ENCODE peak calls at places on chromosomes 7 and 10, in seven cellular contexts. P, U, X, V, R, H and S are unnamed samples. For H3K27me3, the result is how much of the 10 kb centered on the place peaks cover.

GRCh38 chr10:103894454-103894853 is 23.5 kb downstream of the STN1 start:
- DNase-seq in P (no peak), U (no peak), X (peak), V (no peak), R (peak), H (no peak), S (no peak)

GRCh38 chr10:51706225-51706624 is 6.8 kb upstream of the CSTF2T start:
- DNase-seq in P (peak), U (peak), X (peak), V (no peak), R (peak), H (peak), S (no peak)

GRCh38 chr7:132536646-132537395 is 39.4 kb downstream of the PLXNA4 start:
- DNase-seq in P (no peak), U (no peak), X (peak), V (no peak), R (peak), H (no peak), S (no peak)

GRCh38 chr10:119283387-119283786 is 76.0 kb downstream of the GRK5 start:
- DNase-seq in P (no peak), U (no peak), X (no peak), V (peak), R (no peak), H (no peak), S (no peak)

GRCh38 chr10:101244321-101245050 is 15.2 kb upstream of the LBX1 start:
- DNase-seq in P (peak), U (no peak), X (peak), V (no peak), R (peak), H (no peak), S (no peak)

GRCh38 chr7:142153400-142153799 is 41.9 kb downstream of the MGAM2 start:
- DNase-seq in P (no peak), U (no peak), X (no peak), V (no peak), R (peak), H (no peak), S (no peak)

GRCh38 chr7:41881313-41882130 is 178.6 kb upstream of the INHBA start:
- DNase-seq in P (no peak), U (no peak), X (peak), V (peak), R (no peak), H (no peak), S (no peak)

GRCh38 chr7:90894122-90894521 is 298.0 kb downstream of the CDK14 start:
- DNase-seq in P (no peak), U (no peak), X (no peak), V (no peak), R (no peak), H (no peak), S (no peak)

DNA sequence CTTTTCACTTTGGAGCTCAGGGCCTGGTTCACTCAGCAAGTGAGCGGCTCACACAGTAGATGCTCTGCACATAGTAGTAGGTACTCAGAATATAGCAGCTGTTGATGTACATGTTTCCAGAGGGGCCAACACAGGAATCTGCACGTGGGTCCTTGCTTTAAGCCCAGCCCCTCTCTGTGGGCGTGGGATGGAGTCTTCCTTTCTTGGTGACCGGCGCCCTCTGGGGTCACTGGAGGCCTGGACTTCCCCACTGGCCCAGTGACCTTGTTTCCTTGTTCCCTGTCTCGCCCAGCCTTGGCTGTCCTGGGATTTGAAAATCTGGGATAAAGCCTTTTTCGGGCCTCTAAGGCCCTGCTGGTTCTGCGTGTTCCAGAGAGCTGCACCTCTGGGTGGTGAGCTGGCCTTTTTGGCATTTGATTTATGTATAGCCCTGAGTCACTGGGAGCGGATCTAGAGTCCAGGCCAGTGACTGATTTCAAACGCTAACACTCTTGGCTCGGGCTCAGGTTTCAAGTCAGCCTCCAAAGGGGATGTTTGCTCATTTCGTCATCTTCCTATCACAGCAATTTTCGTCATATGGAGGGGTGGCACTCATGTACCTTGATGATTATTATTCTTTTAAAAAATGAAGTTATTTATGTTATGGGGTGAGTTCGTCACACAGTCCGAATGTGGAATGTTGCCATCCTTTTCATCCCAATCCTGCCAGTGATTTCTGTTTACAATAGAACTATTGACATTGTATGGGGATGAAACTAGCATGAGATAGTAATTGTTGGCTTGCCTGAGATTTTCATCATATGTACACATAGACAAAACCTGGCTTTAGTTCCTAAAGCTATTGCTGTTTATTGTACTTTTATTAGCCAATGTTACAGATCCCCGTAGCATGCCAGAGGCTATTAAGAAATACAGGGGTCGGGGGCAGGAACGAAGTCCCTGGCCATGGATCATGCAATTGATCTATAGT is 65.5 kb downstream of the CUX1 start:
- DNase-seq in P (peak), U (peak), X (peak), V (peak), R (peak), H (peak), S (no peak)
- TF ChIP-seq CTCF in P (no peak), U (no peak), X (no peak), V (no peak), R (no peak), H (no peak), S (no peak)

GRCh38 chr7:139115104-139115503 is 5.6 kb upstream of the ZC3HAV1 start:
- DNase-seq in P (no peak), U (no peak), X (no peak), V (no peak), R (no peak), H (no peak), S (no peak)

GRCh38 chr7:139112741-139113250 is 3.3 kb upstream of the ZC3HAV1 start:
- DNase-seq in P (no peak), U (no peak), X (no peak), V (no peak), R (no peak), H (no peak), S (no peak)

GRCh38 chr7:139112316-139112715 is 2.8 kb upstream of the ZC3HAV1 start:
- DNase-seq in P (no peak), U (no peak), X (no peak), V (no peak), R (no peak), H (no peak), S (no peak)

GRCh38 chr7:139114018-139114417 is 4.5 kb upstream of the ZC3HAV1 start:
- DNase-seq in P (no peak), U (no peak), X (no peak), V (no peak), R (no peak), H (no peak), S (no peak)

GRCh38 chr7:139114585-139114984 is 5.1 kb upstream of the ZC3HAV1 start:
- DNase-seq in P (no peak), U (no peak), X (no peak), V (no peak), R (no peak), H (no peak), S (no peak)
- H3K27me3 ChIP-seq in P (under half), U (under half), X (under half), V (under half), R (under half), H (under half), S (under half)

GRCh38 chr7:47170516-47170915 is 411.4 kb downstream of the TNS3 start:
- DNase-seq in P (no peak), U (no peak), X (peak), V (no peak), R (peak), H (no peak), S (no peak)
- TF ChIP-seq CTCF in P (no peak), U (no peak), X (peak), V (peak), R (peak), H (no peak), S (no peak)

GRCh38 chr7:156943091-156944041 is 6.1 kb upstream of the NOM1 start:
- DNase-seq in P (no peak), U (no peak), X (no peak), V (no peak), R (no peak), H (peak), S (no peak)
- H3K27me3 ChIP-seq in P (under half), U (under half), X (under half), V (under half), R (under half), H (under half), S (under half)

GRCh38 chr7:44056681-44057080 is 8.7 kb downstream of the PGAM2 start:
- DNase-seq in P (no peak), U (no peak), X (no peak), V (no peak), R (no peak), H (no peak), S (peak)

GRCh38 chr7:44057181-44057848 is 8.1 kb downstream of the PGAM2 start:
- DNase-seq in P (no peak), U (no peak), X (no peak), V (no peak), R (no peak), H (no peak), S (no peak)

GRCh38 chr7:44058759-44059218 is 6.6 kb downstream of the PGAM2 start:
- DNase-seq in P (peak), U (no peak), X (no peak), V (peak), R (no peak), H (no peak), S (no peak)

GRCh38 chr7:44059219-44060090 is 5.9 kb downstream of the PGAM2 start:
- DNase-seq in P (peak), U (no peak), X (no peak), V (peak), R (no peak), H (no peak), S (no peak)

DNA sequence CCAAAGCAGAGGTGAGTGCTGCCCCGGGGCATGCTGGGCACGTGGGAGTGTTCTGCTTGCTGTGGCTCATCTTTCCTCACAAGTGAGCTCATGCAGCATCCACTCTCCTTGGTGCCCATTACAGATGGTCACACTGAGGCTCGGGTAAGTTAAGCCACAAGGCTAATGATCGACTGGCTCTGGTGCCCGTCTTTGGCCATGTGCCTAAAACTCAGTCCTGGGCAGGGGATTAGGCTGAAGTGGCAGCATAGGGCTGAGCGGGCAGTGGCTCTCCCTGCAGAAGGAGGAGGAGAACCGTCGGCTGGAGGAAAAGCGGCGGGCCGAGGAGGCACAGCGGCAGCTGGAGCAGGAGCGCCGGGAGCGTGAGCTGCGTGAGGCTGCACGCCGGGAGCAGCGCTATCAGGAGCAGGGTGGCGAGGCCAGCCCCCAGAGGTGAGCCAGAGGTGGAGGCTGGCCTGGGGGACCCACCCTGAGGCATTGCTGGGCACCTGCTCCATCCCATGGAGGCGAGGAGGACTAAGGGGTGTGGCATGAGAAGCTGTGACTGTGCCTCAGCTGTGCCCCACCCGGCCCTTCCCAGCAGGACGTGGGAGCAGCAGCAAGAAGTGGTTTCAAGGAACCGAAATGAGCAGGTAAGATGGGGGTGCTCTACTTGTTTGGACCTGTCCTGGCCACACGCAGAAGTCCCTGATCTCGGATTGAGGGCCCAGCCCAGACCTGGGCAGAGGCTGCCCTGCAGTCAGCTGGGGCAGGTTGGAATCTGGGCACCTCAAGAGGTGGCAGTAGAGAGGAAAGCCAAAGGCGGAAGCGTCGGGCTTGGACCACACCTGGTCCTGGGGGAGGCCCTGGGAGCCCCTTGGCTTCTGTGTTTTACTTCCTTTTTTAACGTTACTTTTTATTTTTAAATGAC is 7.3 kb downstream of the PGAM2 start:
- DNase-seq in P (no peak), U (no peak), X (no peak), V (no peak), R (no peak), H (no peak), S (no peak)
- TF ChIP-seq CTCF in P (no peak), U (no peak), X (no peak), V (no peak), R (no peak), H (no peak), S (no peak)

DNA sequence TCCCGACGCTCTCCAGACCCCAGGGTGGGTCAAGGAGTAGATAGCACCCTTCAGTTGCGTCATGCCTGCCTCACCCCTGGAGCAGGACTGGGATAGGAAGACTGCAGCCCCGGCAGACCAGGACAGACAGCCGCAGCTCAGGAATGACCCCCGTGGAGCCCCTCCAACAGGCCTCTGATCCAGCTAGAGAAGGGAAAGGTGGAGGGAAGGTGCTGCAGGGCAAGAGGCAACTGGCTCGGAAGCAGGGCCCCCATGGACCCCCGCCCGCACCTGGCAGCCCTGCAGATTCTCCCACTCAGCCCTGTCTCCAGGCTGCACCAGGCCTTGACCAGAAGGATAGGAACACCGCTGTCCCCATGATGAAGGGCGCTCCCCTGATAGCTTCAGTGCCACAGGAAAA is 7.7 kb downstream of the KCNH2 start:
- DNase-seq in P (no peak), U (no peak), X (no peak), V (no peak), R (no peak), H (no peak), S (no peak)
- H3K27me3 ChIP-seq in P (under half), U (under half), X (under half), V (under half), R (under half), H (under half), S (under half)

DNA sequence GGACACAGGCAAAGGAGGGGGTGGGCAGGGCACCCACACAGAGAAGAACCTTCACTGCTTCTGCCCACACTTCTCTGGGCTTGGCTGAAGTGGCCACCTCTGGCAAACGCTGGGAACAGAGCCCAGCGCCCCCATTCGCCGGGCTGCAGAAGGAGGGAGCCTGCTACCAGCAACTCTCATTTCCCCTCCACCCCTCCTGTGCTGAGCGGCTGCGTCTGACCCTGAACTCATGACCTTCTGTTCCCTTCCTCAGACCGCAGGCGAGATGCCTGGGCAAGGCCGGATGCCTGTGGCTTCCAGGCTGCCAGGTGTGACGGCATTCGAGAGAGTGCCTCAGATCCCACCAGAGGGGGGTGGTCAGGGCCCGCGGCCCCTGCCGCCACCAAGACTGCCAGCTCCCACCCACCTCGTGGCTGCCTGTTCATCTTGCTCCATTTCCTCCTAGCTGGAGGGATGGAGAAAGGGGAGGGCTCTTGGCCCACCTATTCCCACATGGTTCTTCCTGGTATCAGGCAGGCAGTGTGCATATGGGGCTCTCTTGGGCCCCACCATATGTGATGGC is 19.8 kb downstream of the DNAJB12 start:
- DNase-seq in P (peak), U (peak), X (peak), V (peak), R (no peak), H (peak), S (peak)
- TF ChIP-seq CTCF in P (no peak), U (no peak), X (no peak), V (peak), R (no peak), H (no peak), S (no peak)

GRCh38 chr10:108360187-108360586 is 1195.7 kb upstream of the SORCS1 start:
- DNase-seq in P (no peak), U (no peak), X (peak), V (no peak), R (peak), H (no peak), S (no peak)

GRCh38 chr10:108362956-108363355 is 1198.5 kb upstream of the SORCS1 start:
- DNase-seq in P (no peak), U (no peak), X (no peak), V (no peak), R (no peak), H (no peak), S (no peak)

GRCh38 chr10:108363566-108363965 is 1199.1 kb upstream of the SORCS1 start:
- DNase-seq in P (no peak), U (no peak), X (no peak), V (no peak), R (no peak), H (no peak), S (no peak)

GRCh38 chr10:108362306-108362705 is 1197.8 kb upstream of the SORCS1 start:
- DNase-seq in P (no peak), U (no peak), X (no peak), V (no peak), R (no peak), H (no peak), S (no peak)

DNA sequence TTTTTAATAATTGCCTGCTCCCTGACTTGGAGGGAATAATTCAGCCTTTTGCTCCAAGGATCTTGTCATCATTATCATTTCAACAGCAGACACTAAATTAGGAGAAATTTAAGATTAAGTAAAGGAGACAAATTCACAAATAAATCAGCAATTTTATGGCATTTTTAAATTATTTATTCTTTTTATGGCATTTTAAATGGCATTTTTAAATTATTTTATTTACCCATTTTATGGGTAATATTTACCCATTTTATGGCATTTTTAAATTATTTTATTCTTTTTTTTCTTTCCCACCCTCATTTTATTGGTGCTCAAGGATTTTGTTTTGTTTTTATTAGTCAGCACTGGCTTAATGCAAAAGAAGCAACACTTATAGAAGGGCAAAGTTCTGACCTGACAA is 1201.0 kb upstream of the SORCS1 start:
- DNase-seq in P (no peak), U (no peak), X (no peak), V (no peak), R (no peak), H (no peak), S (no peak)
- H3K27me3 ChIP-seq in P (under half), U (under half), X (under half), V (under half), R (under half), H (under half), S (under half)

DNA sequence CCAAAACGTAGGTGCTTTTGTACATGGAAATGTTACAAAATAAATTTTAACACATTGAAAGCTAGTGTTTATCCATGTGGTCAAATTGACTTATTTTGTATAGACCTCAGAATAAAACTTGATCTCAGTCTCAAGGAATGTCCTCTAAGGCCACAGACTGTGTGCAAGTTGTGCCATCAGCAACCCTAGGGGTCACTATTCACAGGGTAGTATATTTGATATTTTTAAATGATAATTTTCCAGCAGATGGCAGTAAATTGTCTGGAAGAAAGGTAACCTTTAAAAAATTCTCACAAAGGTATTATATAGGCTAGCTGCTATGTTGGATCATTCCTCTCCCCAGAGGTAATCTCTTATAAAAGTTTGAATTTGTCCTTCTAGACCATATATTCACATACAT is 12.9 kb upstream of the SNX10 start:
- DNase-seq in P (no peak), U (no peak), X (no peak), V (no peak), R (peak), H (no peak), S (no peak)
- TF ChIP-seq CTCF in P (peak), U (no peak), X (no peak), V (peak), R (peak), H (no peak), S (peak)

GRCh38 chr7:96996111-96996936 is 9.0 kb upstream of the DLX6 start:
- DNase-seq in P (no peak), U (no peak), X (no peak), V (no peak), R (no peak), H (no peak), S (no peak)
- H3K27me3 ChIP-seq in P (half or more), U (under half), X (half or more), V (half or more), R (under half), H (under half), S (half or more)